ENCODE peak calls at places on chromosomes 5 and 9, in ten cellular contexts. One of them, this sample, is unnamed.

GRCh38 chr5:104421431-104421830 is 858.8 kb upstream of the NUDT12 start:
- DNase-seq in adrenal gland: no peak
- DNase-seq in spleen: no peak
- DNase-seq in HCT116: no peak
- DNase-seq in GM12878: no peak
- DNase-seq in endothelial cell of umbilical vein: no peak
- DNase-seq in Peyer's patch: no peak
- DNase-seq in prostate gland: no peak
- DNase-seq in breast epithelium: no peak
- DNase-seq in vagina: no peak
- DNase-seq in this sample: no peak

GRCh38 chr5:10660135-10660534 is 96.3 kb downstream of the ANKRD33B start:
- DNase-seq in adrenal gland: no peak
- DNase-seq in spleen: no peak
- DNase-seq in HCT116: no peak
- DNase-seq in GM12878: no peak
- DNase-seq in endothelial cell of umbilical vein: no peak
- DNase-seq in Peyer's patch: no peak
- DNase-seq in prostate gland: no peak
- DNase-seq in breast epithelium: no peak
- DNase-seq in vagina: no peak
- DNase-seq in this sample: peak

GRCh38 chr5:180284161-180284560 is 7.7 kb downstream of the MAPK9 start:
- DNase-seq in adrenal gland: no peak
- DNase-seq in spleen: no peak
- DNase-seq in HCT116: no peak
- DNase-seq in GM12878: no peak
- DNase-seq in endothelial cell of umbilical vein: no peak
- DNase-seq in Peyer's patch: no peak
- DNase-seq in prostate gland: no peak
- DNase-seq in breast epithelium: no peak
- DNase-seq in vagina: no peak
- DNase-seq in this sample: no peak

GRCh38 chr9:131095666-131096489 is 453 bp upstream of the AIF1L start:
- DNase-seq in adrenal gland: no peak
- DNase-seq in spleen: no peak
- DNase-seq in HCT116: peak
- DNase-seq in GM12878: no peak
- DNase-seq in endothelial cell of umbilical vein: peak
- DNase-seq in Peyer's patch: no peak
- DNase-seq in prostate gland: no peak
- DNase-seq in breast epithelium: no peak
- DNase-seq in vagina: no peak
- DNase-seq in this sample: peak

GRCh38 chr9:121059998-121060636 is 10.0 kb upstream of the C5 start:
- DNase-seq in adrenal gland: peak
- DNase-seq in spleen: no peak
- DNase-seq in HCT116: peak
- DNase-seq in GM12878: no peak
- DNase-seq in endothelial cell of umbilical vein: peak
- DNase-seq in Peyer's patch: peak
- DNase-seq in prostate gland: peak
- DNase-seq in breast epithelium: no peak
- DNase-seq in vagina: no peak
- DNase-seq in this sample: peak

GRCh38 chr5:105167092-105167491 is 1604.5 kb upstream of the NUDT12 start:
- DNase-seq in adrenal gland: no peak
- DNase-seq in spleen: no peak
- DNase-seq in HCT116: no peak
- DNase-seq in GM12878: no peak
- DNase-seq in endothelial cell of umbilical vein: no peak
- DNase-seq in Peyer's patch: no peak
- DNase-seq in prostate gland: no peak
- DNase-seq in breast epithelium: no peak
- DNase-seq in vagina: no peak
- DNase-seq in this sample: no peak

GRCh38 chr9:77841739-77842386 is 189.7 kb downstream of the GNAQ start:
- DNase-seq in adrenal gland: no peak
- DNase-seq in spleen: no peak
- DNase-seq in HCT116: no peak
- DNase-seq in GM12878: peak
- DNase-seq in endothelial cell of umbilical vein: peak
- DNase-seq in Peyer's patch: no peak
- DNase-seq in prostate gland: no peak
- DNase-seq in breast epithelium: no peak
- DNase-seq in vagina: no peak
- DNase-seq in this sample: no peak

GRCh38 chr9:11328326-11328725 is 715.5 kb upstream of the PTPRD start:
- DNase-seq in adrenal gland: no peak
- DNase-seq in spleen: no peak
- DNase-seq in HCT116: no peak
- DNase-seq in GM12878: no peak
- DNase-seq in endothelial cell of umbilical vein: no peak
- DNase-seq in Peyer's patch: no peak
- DNase-seq in prostate gland: no peak
- DNase-seq in breast epithelium: no peak
- DNase-seq in vagina: no peak
- DNase-seq in this sample: no peak

GRCh38 chr5:173143567-173143966 is 764 bp upstream of the BNIP1 start:
- DNase-seq in adrenal gland: no peak
- DNase-seq in spleen: no peak
- DNase-seq in HCT116: no peak
- DNase-seq in GM12878: no peak
- DNase-seq in endothelial cell of umbilical vein: no peak
- DNase-seq in Peyer's patch: no peak
- DNase-seq in prostate gland: no peak
- DNase-seq in breast epithelium: no peak
- DNase-seq in vagina: no peak
- DNase-seq in this sample: no peak

GRCh38 chr5:173139631-173140030 is 4.7 kb upstream of the BNIP1 start:
- DNase-seq in adrenal gland: no peak
- DNase-seq in spleen: no peak
- DNase-seq in HCT116: no peak
- DNase-seq in GM12878: no peak
- DNase-seq in endothelial cell of umbilical vein: no peak
- DNase-seq in Peyer's patch: no peak
- DNase-seq in prostate gland: peak
- DNase-seq in breast epithelium: no peak
- DNase-seq in vagina: no peak
- DNase-seq in this sample: no peak

GRCh38 chr5:173140769-173141168 is 3.6 kb upstream of the BNIP1 start:
- DNase-seq in adrenal gland: no peak
- DNase-seq in spleen: no peak
- DNase-seq in HCT116: no peak
- DNase-seq in GM12878: no peak
- DNase-seq in endothelial cell of umbilical vein: no peak
- DNase-seq in Peyer's patch: no peak
- DNase-seq in prostate gland: no peak
- DNase-seq in breast epithelium: no peak
- DNase-seq in vagina: no peak
- DNase-seq in this sample: no peak

GRCh38 chr5:173148354-173148753 is 4.0 kb downstream of the BNIP1 start:
- DNase-seq in adrenal gland: no peak
- DNase-seq in spleen: no peak
- DNase-seq in HCT116: no peak
- DNase-seq in GM12878: no peak
- DNase-seq in endothelial cell of umbilical vein: no peak
- DNase-seq in Peyer's patch: no peak
- DNase-seq in prostate gland: no peak
- DNase-seq in breast epithelium: no peak
- DNase-seq in vagina: no peak
- DNase-seq in this sample: no peak

GRCh38 chr5:173144200-173145176 is at the start of gene BNIP1:
- DNase-seq in adrenal gland: peak
- DNase-seq in spleen: peak
- DNase-seq in HCT116: peak
- DNase-seq in GM12878: peak
- DNase-seq in endothelial cell of umbilical vein: peak
- DNase-seq in Peyer's patch: peak
- DNase-seq in prostate gland: peak
- DNase-seq in breast epithelium: peak
- DNase-seq in vagina: no peak
- DNase-seq in this sample: peak
- TF ChIP-seq POLR2A in adrenal gland: peak
- TF ChIP-seq POLR2A in spleen: no peak
- TF ChIP-seq POLR2A in HCT116: peak
- TF ChIP-seq POLR2A in GM12878: peak
- TF ChIP-seq POLR2A in endothelial cell of umbilical vein: peak
- TF ChIP-seq POLR2A in Peyer's patch: peak
- TF ChIP-seq POLR2A in prostate gland: peak
- TF ChIP-seq POLR2A in breast epithelium: peak
- TF ChIP-seq POLR2A in vagina: no peak
- TF ChIP-seq POLR2A in this sample: peak

GRCh38 chr5:6703791-6704190 is 9.4 kb upstream of the TENT4A start:
- DNase-seq in adrenal gland: no peak
- DNase-seq in spleen: no peak
- DNase-seq in HCT116: no peak
- DNase-seq in GM12878: no peak
- DNase-seq in endothelial cell of umbilical vein: no peak
- DNase-seq in Peyer's patch: no peak
- DNase-seq in prostate gland: no peak
- DNase-seq in breast epithelium: no peak
- DNase-seq in vagina: no peak
- DNase-seq in this sample: no peak
- H3K27ac ChIP-seq in adrenal gland: peak
- H3K27ac ChIP-seq in spleen: no peak
- H3K27ac ChIP-seq in HCT116: peak
- H3K27ac ChIP-seq in GM12878: no peak
- H3K27ac ChIP-seq in endothelial cell of umbilical vein: no peak
- H3K27ac ChIP-seq in Peyer's patch: peak
- H3K27ac ChIP-seq in prostate gland: peak
- H3K27ac ChIP-seq in breast epithelium: peak
- H3K27ac ChIP-seq in vagina: peak
- H3K27ac ChIP-seq in this sample: peak

GRCh38 chr5:172454355-172455086 is at the start of gene SH3PXD2B:
- DNase-seq in adrenal gland: peak
- DNase-seq in spleen: peak
- DNase-seq in HCT116: no peak
- DNase-seq in GM12878: no peak
- DNase-seq in endothelial cell of umbilical vein: peak
- DNase-seq in Peyer's patch: peak
- DNase-seq in prostate gland: peak
- DNase-seq in breast epithelium: no peak
- DNase-seq in vagina: no peak
- DNase-seq in this sample: peak

GRCh38 chr5:172455511-172456061 is 1.3 kb upstream of the SH3PXD2B start:
- DNase-seq in adrenal gland: no peak
- DNase-seq in spleen: no peak
- DNase-seq in HCT116: no peak
- DNase-seq in GM12878: no peak
- DNase-seq in endothelial cell of umbilical vein: peak
- DNase-seq in Peyer's patch: peak
- DNase-seq in prostate gland: no peak
- DNase-seq in breast epithelium: no peak
- DNase-seq in vagina: no peak
- DNase-seq in this sample: no peak

GRCh38 chr5:172453986-172454354 is 355 bp downstream of the SH3PXD2B start:
- DNase-seq in adrenal gland: peak
- DNase-seq in spleen: no peak
- DNase-seq in HCT116: no peak
- DNase-seq in GM12878: no peak
- DNase-seq in endothelial cell of umbilical vein: peak
- DNase-seq in Peyer's patch: peak
- DNase-seq in prostate gland: no peak
- DNase-seq in breast epithelium: no peak
- DNase-seq in vagina: no peak
- DNase-seq in this sample: peak

GRCh38 chr5:172456076-172456800 is 1.9 kb upstream of the SH3PXD2B start:
- DNase-seq in adrenal gland: no peak
- DNase-seq in spleen: no peak
- DNase-seq in HCT116: no peak
- DNase-seq in GM12878: no peak
- DNase-seq in endothelial cell of umbilical vein: no peak
- DNase-seq in Peyer's patch: peak
- DNase-seq in prostate gland: no peak
- DNase-seq in breast epithelium: no peak
- DNase-seq in vagina: no peak
- DNase-seq in this sample: no peak

DNA sequence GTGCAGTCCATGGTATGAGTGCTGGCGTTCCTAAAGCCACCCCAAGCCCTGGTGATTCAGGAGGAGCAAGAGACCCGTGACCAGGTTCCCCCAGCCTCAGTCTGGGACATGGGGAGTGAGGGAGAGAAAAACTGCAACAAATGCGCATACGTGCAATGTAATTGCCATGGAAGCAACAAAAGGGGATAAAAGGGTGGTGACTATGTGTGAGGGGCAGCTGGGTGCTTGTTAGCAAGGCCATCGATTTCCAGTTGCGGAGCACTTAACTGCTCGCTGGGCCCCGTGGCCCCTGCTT is 709 bp upstream of the SH3PXD2B start:
- DNase-seq in adrenal gland: no peak
- DNase-seq in spleen: no peak
- DNase-seq in HCT116: no peak
- DNase-seq in GM12878: no peak
- DNase-seq in endothelial cell of umbilical vein: peak
- DNase-seq in Peyer's patch: no peak
- DNase-seq in prostate gland: no peak
- DNase-seq in breast epithelium: no peak
- DNase-seq in vagina: no peak
- DNase-seq in this sample: no peak
- H3K4me3 ChIP-seq in adrenal gland: no peak
- H3K4me3 ChIP-seq in spleen: no peak
- H3K4me3 ChIP-seq in HCT116: peak
- H3K4me3 ChIP-seq in GM12878: no peak
- H3K4me3 ChIP-seq in endothelial cell of umbilical vein: no peak
- H3K4me3 ChIP-seq in Peyer's patch: no peak
- H3K4me3 ChIP-seq in prostate gland: no peak
- H3K4me3 ChIP-seq in breast epithelium: peak
- H3K4me3 ChIP-seq in vagina: peak
- H3K4me3 ChIP-seq in this sample: no peak

DNA sequence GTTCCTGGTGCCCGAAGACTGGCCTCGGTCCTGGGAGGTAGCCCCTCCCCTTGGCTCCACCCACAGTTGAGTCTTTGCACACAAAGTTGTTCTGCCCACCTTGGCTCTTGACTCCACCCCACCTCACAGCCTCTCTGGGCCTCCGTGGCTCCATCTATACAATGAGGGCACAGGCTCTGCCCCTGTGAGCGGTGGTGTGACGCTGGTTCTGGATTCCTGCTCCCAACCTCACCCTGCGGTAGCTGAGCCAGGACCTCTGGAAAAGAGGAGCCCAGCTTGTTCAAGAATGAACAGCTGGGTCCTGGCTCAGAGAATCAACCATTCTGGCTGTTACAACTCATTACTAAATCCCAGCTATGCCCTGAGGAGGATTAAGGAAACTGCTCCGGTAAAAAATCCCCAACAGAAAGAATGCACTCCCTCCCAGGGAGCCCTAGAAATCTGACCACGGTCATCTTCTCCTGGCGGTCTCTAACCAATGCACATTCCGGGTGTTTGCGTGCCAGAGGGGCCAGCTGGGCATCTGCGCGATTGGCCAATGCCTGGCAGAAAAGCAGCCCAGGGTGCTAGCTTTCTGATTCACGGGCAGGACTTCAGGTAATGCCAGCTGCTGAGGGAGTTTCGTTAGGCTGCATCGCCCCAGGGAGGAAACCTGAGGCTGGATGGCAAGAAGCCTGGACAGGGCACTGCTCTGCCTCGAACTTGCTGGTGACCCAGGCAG is 9.9 kb upstream of the GRHPR start:
- DNase-seq in adrenal gland: no peak
- DNase-seq in spleen: no peak
- DNase-seq in HCT116: no peak
- DNase-seq in GM12878: no peak
- DNase-seq in endothelial cell of umbilical vein: no peak
- DNase-seq in Peyer's patch: no peak
- DNase-seq in prostate gland: no peak
- DNase-seq in breast epithelium: no peak
- DNase-seq in vagina: no peak
- DNase-seq in this sample: no peak
- TF ChIP-seq POLR2A in adrenal gland: no peak
- TF ChIP-seq POLR2A in spleen: no peak
- TF ChIP-seq POLR2A in HCT116: no peak
- TF ChIP-seq POLR2A in GM12878: no peak
- TF ChIP-seq POLR2A in endothelial cell of umbilical vein: no peak
- TF ChIP-seq POLR2A in Peyer's patch: no peak
- TF ChIP-seq POLR2A in prostate gland: no peak
- TF ChIP-seq POLR2A in breast epithelium: no peak
- TF ChIP-seq POLR2A in vagina: no peak
- TF ChIP-seq POLR2A in this sample: no peak